ENCODE peak calls at places on chromosomes 16 and 17, in five cellular contexts. One of them, this sample, is unnamed. For H3K9me3, the result is how much of the 10 kb centered on the place peaks cover.

GRCh38 chr17:6187836-6188235 is 117.7 kb downstream of the WSCD1 start:
- DNase-seq in CD4-positive, alpha-beta T cell: no peak
- DNase-seq in naive thymus-derived CD4-positive, alpha-beta T cell: no peak
- DNase-seq in adrenal gland: no peak
- DNase-seq in HAP-1: peak
- DNase-seq in this sample: no peak

GRCh38 chr16:5058476-5058875 is 7.3 kb downstream of the C16orf89 start:
- DNase-seq in adrenal gland: no peak
- DNase-seq in HAP-1: peak
- DNase-seq in naive thymus-derived CD4-positive, alpha-beta T cell: no peak
- DNase-seq in CD4-positive, alpha-beta T cell: no peak
- DNase-seq in this sample: no peak

GRCh38 chr17:67718325-67718941 is 697 bp downstream of the NOL11 start:
- DNase-seq in adrenal gland: no peak
- DNase-seq in HAP-1: peak
- DNase-seq in naive thymus-derived CD4-positive, alpha-beta T cell: peak
- DNase-seq in CD4-positive, alpha-beta T cell: no peak
- DNase-seq in this sample: peak

GRCh38 chr17:62189377-62189776 is 124.3 kb upstream of the MED13 start:
- DNase-seq in CD4-positive, alpha-beta T cell: no peak
- DNase-seq in naive thymus-derived CD4-positive, alpha-beta T cell: no peak
- DNase-seq in HAP-1: no peak
- DNase-seq in adrenal gland: no peak
- DNase-seq in this sample: no peak

GRCh38 chr16:27690604-27691003 is 140.7 kb downstream of the KATNIP start:
- DNase-seq in CD4-positive, alpha-beta T cell: no peak
- DNase-seq in HAP-1: peak
- DNase-seq in naive thymus-derived CD4-positive, alpha-beta T cell: no peak
- DNase-seq in adrenal gland: no peak
- DNase-seq in this sample: no peak

GRCh38 chr17:48610282-48611211 is at the start of gene HOXB7:
- DNase-seq in CD4-positive, alpha-beta T cell: peak
- DNase-seq in naive thymus-derived CD4-positive, alpha-beta T cell: no peak
- DNase-seq in adrenal gland: peak
- DNase-seq in HAP-1: no peak
- DNase-seq in this sample: peak

GRCh38 chr16:82736161-82736697 is 109.5 kb downstream of the CDH13 start:
- DNase-seq in CD4-positive, alpha-beta T cell: no peak
- DNase-seq in adrenal gland: no peak
- DNase-seq in naive thymus-derived CD4-positive, alpha-beta T cell: no peak
- DNase-seq in HAP-1: no peak
- DNase-seq in this sample: no peak

GRCh38 chr16:3173892-3174617 is 13.9 kb upstream of the OR1F1 start:
- DNase-seq in adrenal gland: no peak
- DNase-seq in CD4-positive, alpha-beta T cell: no peak
- DNase-seq in naive thymus-derived CD4-positive, alpha-beta T cell: no peak
- DNase-seq in HAP-1: peak
- DNase-seq in this sample: no peak

GRCh38 chr16:78146807-78147206 is 47.4 kb downstream of the WWOX start:
- DNase-seq in adrenal gland: no peak
- DNase-seq in naive thymus-derived CD4-positive, alpha-beta T cell: no peak
- DNase-seq in HAP-1: no peak
- DNase-seq in CD4-positive, alpha-beta T cell: no peak
- DNase-seq in this sample: no peak

GRCh38 chr16:2078096-2078495 is 30.3 kb downstream of the TSC2 start:
- DNase-seq in HAP-1: no peak
- DNase-seq in naive thymus-derived CD4-positive, alpha-beta T cell: no peak
- DNase-seq in CD4-positive, alpha-beta T cell: no peak
- DNase-seq in adrenal gland: no peak
- DNase-seq in this sample: no peak

GRCh38 chr17:63382136-63382535 is 64.0 kb downstream of the CYB561 start:
- DNase-seq in HAP-1: no peak
- DNase-seq in CD4-positive, alpha-beta T cell: no peak
- DNase-seq in naive thymus-derived CD4-positive, alpha-beta T cell: no peak
- DNase-seq in adrenal gland: no peak
- DNase-seq in this sample: no peak

GRCh38 chr17:35101036-35101435 is 18.6 kb downstream of the RAD51D start:
- DNase-seq in CD4-positive, alpha-beta T cell: no peak
- DNase-seq in HAP-1: no peak
- DNase-seq in adrenal gland: no peak
- DNase-seq in naive thymus-derived CD4-positive, alpha-beta T cell: no peak
- DNase-seq in this sample: no peak

GRCh38 chr17:37399404-37399803 is 7.2 kb downstream of the ACACA start:
- DNase-seq in naive thymus-derived CD4-positive, alpha-beta T cell: no peak
- DNase-seq in HAP-1: no peak
- DNase-seq in adrenal gland: no peak
- DNase-seq in CD4-positive, alpha-beta T cell: no peak
- DNase-seq in this sample: no peak

GRCh38 chr16:35144212-35144932 is 1685.0 kb downstream of the TP53TG3F start:
- DNase-seq in HAP-1: no peak
- DNase-seq in adrenal gland: peak
- DNase-seq in naive thymus-derived CD4-positive, alpha-beta T cell: no peak
- DNase-seq in CD4-positive, alpha-beta T cell: no peak
- DNase-seq in this sample: no peak
- H3K9me3 ChIP-seq in HAP-1: under half
- H3K9me3 ChIP-seq in adrenal gland: under half
- H3K9me3 ChIP-seq in naive thymus-derived CD4-positive, alpha-beta T cell: under half
- H3K9me3 ChIP-seq in CD4-positive, alpha-beta T cell: under half
- H3K9me3 ChIP-seq in this sample: under half

GRCh38 chr17:22510504-22510903 is 818.2 kb downstream of the KCNJ18 start:
- DNase-seq in CD4-positive, alpha-beta T cell: no peak
- DNase-seq in naive thymus-derived CD4-positive, alpha-beta T cell: no peak
- DNase-seq in adrenal gland: no peak
- DNase-seq in HAP-1: no peak
- DNase-seq in this sample: no peak

GRCh38 chr17:22512997-22513538 is 820.7 kb downstream of the KCNJ18 start:
- DNase-seq in CD4-positive, alpha-beta T cell: no peak
- DNase-seq in HAP-1: no peak
- DNase-seq in adrenal gland: no peak
- DNase-seq in naive thymus-derived CD4-positive, alpha-beta T cell: no peak
- DNase-seq in this sample: no peak

GRCh38 chr17:22512506-22512905 is 820.2 kb downstream of the KCNJ18 start:
- DNase-seq in CD4-positive, alpha-beta T cell: no peak
- DNase-seq in adrenal gland: no peak
- DNase-seq in HAP-1: no peak
- DNase-seq in naive thymus-derived CD4-positive, alpha-beta T cell: no peak
- DNase-seq in this sample: no peak

GRCh38 chr17:22512057-22512456 is 819.7 kb downstream of the KCNJ18 start:
- DNase-seq in naive thymus-derived CD4-positive, alpha-beta T cell: no peak
- DNase-seq in HAP-1: no peak
- DNase-seq in CD4-positive, alpha-beta T cell: no peak
- DNase-seq in adrenal gland: no peak
- DNase-seq in this sample: no peak

GRCh38 chr17:22511431-22511830 is 819.1 kb downstream of the KCNJ18 start:
- DNase-seq in HAP-1: no peak
- DNase-seq in adrenal gland: no peak
- DNase-seq in naive thymus-derived CD4-positive, alpha-beta T cell: no peak
- DNase-seq in CD4-positive, alpha-beta T cell: no peak
- DNase-seq in this sample: no peak
- H3K9me3 ChIP-seq in HAP-1: under half
- H3K9me3 ChIP-seq in adrenal gland: under half
- H3K9me3 ChIP-seq in naive thymus-derived CD4-positive, alpha-beta T cell: under half
- H3K9me3 ChIP-seq in CD4-positive, alpha-beta T cell: under half
- H3K9me3 ChIP-seq in this sample: under half

GRCh38 chr16:35574454-35575431 is 2115.3 kb downstream of the TP53TG3F start:
- DNase-seq in HAP-1: no peak
- DNase-seq in adrenal gland: peak
- DNase-seq in naive thymus-derived CD4-positive, alpha-beta T cell: no peak
- DNase-seq in CD4-positive, alpha-beta T cell: no peak
- DNase-seq in this sample: no peak

GRCh38 chr16:35573407-35573806 is 2114.0 kb downstream of the TP53TG3F start:
- DNase-seq in naive thymus-derived CD4-positive, alpha-beta T cell: no peak
- DNase-seq in CD4-positive, alpha-beta T cell: no peak
- DNase-seq in adrenal gland: no peak
- DNase-seq in HAP-1: no peak
- DNase-seq in this sample: no peak

GRCh38 chr16:35572186-35572585 is 2112.8 kb downstream of the TP53TG3F start:
- DNase-seq in HAP-1: no peak
- DNase-seq in adrenal gland: peak
- DNase-seq in naive thymus-derived CD4-positive, alpha-beta T cell: no peak
- DNase-seq in CD4-positive, alpha-beta T cell: no peak
- DNase-seq in this sample: no peak

GRCh38 chr16:35575432-35575821 is 2116.0 kb downstream of the TP53TG3F start:
- DNase-seq in naive thymus-derived CD4-positive, alpha-beta T cell: no peak
- DNase-seq in CD4-positive, alpha-beta T cell: no peak
- DNase-seq in adrenal gland: no peak
- DNase-seq in HAP-1: no peak
- DNase-seq in this sample: no peak

DNA sequence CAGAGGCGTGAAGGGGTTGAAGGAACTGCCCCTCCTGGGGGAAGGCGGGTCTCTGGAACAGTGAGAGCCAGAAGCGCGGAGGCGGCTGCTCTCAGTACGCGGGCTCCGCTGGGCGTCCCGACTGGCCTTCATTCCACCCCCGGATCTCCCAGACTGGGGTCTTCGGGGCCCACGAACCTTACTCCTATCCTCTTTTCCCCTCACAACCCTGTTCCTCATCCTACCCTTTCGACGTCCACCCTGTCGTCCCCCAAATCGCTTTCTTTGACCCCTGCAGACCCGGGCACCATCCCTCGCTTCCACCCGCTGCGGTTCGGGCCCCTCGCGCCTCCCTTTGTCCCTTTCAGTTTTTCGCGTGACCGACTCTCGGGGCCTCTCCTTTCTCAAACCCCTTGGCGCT is 2114.6 kb downstream of the TP53TG3F start:
- DNase-seq in naive thymus-derived CD4-positive, alpha-beta T cell: no peak
- DNase-seq in adrenal gland: peak
- DNase-seq in CD4-positive, alpha-beta T cell: no peak
- DNase-seq in HAP-1: no peak
- DNase-seq in this sample: no peak
- H3K9me3 ChIP-seq in naive thymus-derived CD4-positive, alpha-beta T cell: under half
- H3K9me3 ChIP-seq in adrenal gland: under half
- H3K9me3 ChIP-seq in CD4-positive, alpha-beta T cell: under half
- H3K9me3 ChIP-seq in HAP-1: under half
- H3K9me3 ChIP-seq in this sample: under half

DNA sequence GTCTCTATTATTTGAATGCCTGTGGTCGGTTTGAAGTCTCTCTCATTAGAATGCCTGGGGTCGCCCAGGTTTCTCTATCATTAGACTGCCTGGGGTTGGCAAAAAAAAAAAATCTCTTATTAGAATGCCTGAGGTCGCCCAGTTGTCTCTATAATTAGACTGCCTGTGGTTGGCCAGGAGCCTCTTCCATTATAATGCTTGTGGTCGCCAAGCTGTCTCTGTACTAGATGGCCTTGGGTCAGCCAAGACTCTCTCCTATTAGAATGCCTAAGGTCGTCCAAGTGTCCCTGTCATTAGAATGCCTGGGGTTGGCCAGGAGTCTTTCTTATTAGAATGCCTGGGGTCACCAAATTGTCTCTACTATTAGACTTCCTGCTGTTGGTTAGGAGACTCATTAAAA is 2228.4 kb downstream of the TP53TG3F start:
- DNase-seq in naive thymus-derived CD4-positive, alpha-beta T cell: no peak
- DNase-seq in adrenal gland: no peak
- DNase-seq in CD4-positive, alpha-beta T cell: no peak
- DNase-seq in HAP-1: no peak
- DNase-seq in this sample: no peak
- H3K9me3 ChIP-seq in naive thymus-derived CD4-positive, alpha-beta T cell: under half
- H3K9me3 ChIP-seq in adrenal gland: under half
- H3K9me3 ChIP-seq in CD4-positive, alpha-beta T cell: half or more
- H3K9me3 ChIP-seq in HAP-1: under half
- H3K9me3 ChIP-seq in this sample: under half

GRCh38 chr17:45322168-45322567 is 5.3 kb upstream of the MAP3K14 start:
- DNase-seq in adrenal gland: no peak
- DNase-seq in HAP-1: no peak
- DNase-seq in naive thymus-derived CD4-positive, alpha-beta T cell: no peak
- DNase-seq in CD4-positive, alpha-beta T cell: no peak
- DNase-seq in this sample: no peak

GRCh38 chr17:45320349-45320930 is 3.6 kb upstream of the MAP3K14 start:
- DNase-seq in naive thymus-derived CD4-positive, alpha-beta T cell: no peak
- DNase-seq in adrenal gland: no peak
- DNase-seq in CD4-positive, alpha-beta T cell: no peak
- DNase-seq in HAP-1: no peak
- DNase-seq in this sample: no peak

GRCh38 chr17:45319239-45319703 is 2.5 kb upstream of the MAP3K14 start:
- DNase-seq in adrenal gland: no peak
- DNase-seq in HAP-1: no peak
- DNase-seq in naive thymus-derived CD4-positive, alpha-beta T cell: no peak
- DNase-seq in CD4-positive, alpha-beta T cell: no peak
- DNase-seq in this sample: no peak

GRCh38 chr17:45318561-45319230 is 1.9 kb upstream of the MAP3K14 start:
- DNase-seq in CD4-positive, alpha-beta T cell: no peak
- DNase-seq in HAP-1: no peak
- DNase-seq in adrenal gland: no peak
- DNase-seq in naive thymus-derived CD4-positive, alpha-beta T cell: no peak
- DNase-seq in this sample: no peak

GRCh38 chr17:45320931-45321461 is 4.2 kb upstream of the MAP3K14 start:
- DNase-seq in HAP-1: no peak
- DNase-seq in naive thymus-derived CD4-positive, alpha-beta T cell: no peak
- DNase-seq in CD4-positive, alpha-beta T cell: no peak
- DNase-seq in adrenal gland: no peak
- DNase-seq in this sample: no peak
- H3K9me3 ChIP-seq in HAP-1: under half
- H3K9me3 ChIP-seq in naive thymus-derived CD4-positive, alpha-beta T cell: under half
- H3K9me3 ChIP-seq in CD4-positive, alpha-beta T cell: under half
- H3K9me3 ChIP-seq in adrenal gland: under half
- H3K9me3 ChIP-seq in this sample: under half

GRCh38 chr16:75038036-75038959 is 39.5 kb downstream of the ZNRF1 start:
- DNase-seq in HAP-1: no peak
- DNase-seq in CD4-positive, alpha-beta T cell: no peak
- DNase-seq in adrenal gland: no peak
- DNase-seq in naive thymus-derived CD4-positive, alpha-beta T cell: no peak
- DNase-seq in this sample: no peak
- H3K9me3 ChIP-seq in HAP-1: under half
- H3K9me3 ChIP-seq in CD4-positive, alpha-beta T cell: under half
- H3K9me3 ChIP-seq in adrenal gland: under half
- H3K9me3 ChIP-seq in naive thymus-derived CD4-positive, alpha-beta T cell: under half
- H3K9me3 ChIP-seq in this sample: under half

GRCh38 chr16:68548947-68549346 is 9.9 kb downstream of the ZFP90 start:
- DNase-seq in adrenal gland: no peak
- DNase-seq in naive thymus-derived CD4-positive, alpha-beta T cell: peak
- DNase-seq in HAP-1: no peak
- DNase-seq in CD4-positive, alpha-beta T cell: peak
- DNase-seq in this sample: peak

DNA sequence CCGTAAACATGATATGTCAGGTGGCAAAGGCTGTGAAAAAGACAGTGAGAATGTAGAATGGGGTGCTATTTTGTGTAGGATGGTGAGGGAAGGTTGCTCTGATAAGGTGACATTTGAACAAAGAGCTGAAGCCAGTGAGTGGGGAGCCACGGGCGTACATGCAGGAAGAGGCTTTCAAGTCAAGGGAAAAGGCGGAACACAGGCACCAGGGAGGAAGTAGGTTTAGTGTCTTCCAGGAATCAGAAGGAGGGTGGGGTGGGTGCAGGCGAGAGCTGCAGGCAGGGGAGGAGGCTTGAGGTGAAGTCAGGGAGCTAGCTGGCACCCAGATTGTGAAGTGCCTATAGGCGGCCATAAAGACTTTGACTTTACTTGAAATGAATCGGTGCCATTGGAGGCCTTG is 14.1 kb downstream of the ZFP90 start:
- DNase-seq in adrenal gland: no peak
- DNase-seq in HAP-1: no peak
- DNase-seq in CD4-positive, alpha-beta T cell: no peak
- DNase-seq in naive thymus-derived CD4-positive, alpha-beta T cell: no peak
- DNase-seq in this sample: no peak
- H3K9me3 ChIP-seq in adrenal gland: half or more
- H3K9me3 ChIP-seq in HAP-1: under half
- H3K9me3 ChIP-seq in CD4-positive, alpha-beta T cell: half or more
- H3K9me3 ChIP-seq in naive thymus-derived CD4-positive, alpha-beta T cell: under half
- H3K9me3 ChIP-seq in this sample: under half